ENCODE peak calls at places on chromosomes 12 and 14, in eight cellular contexts. X is HS-27A; F is SW 1271; Y is left ventricle myocardium inferior; A is left lung; S is activated CD8-positive, alpha-beta memory T cell treated with anti-CD3 and anti-CD28 coated beads, Interleukin-2, amount 10 ng/mL, durations not matched to agents 7 days and 5 days; H is heart left ventricle; V is activated CD4-positive, alpha-beta T cell treated with anti-CD3 and anti-CD28 coated beads for 48 hours. O is an unnamed sample.

GRCh38 chr12:15074351-15074750 is 101.5 kb downstream of the PDE6H start:
- DNase-seq in S (no peak), X (no peak), H (no peak), A (no peak), Y (no peak), F (no peak), V (no peak), O (no peak)

GRCh38 chr14:85308531-85309300 is 221.2 kb upstream of the FLRT2 start:
- DNase-seq in V (no peak), X (no peak), F (no peak), A (no peak), S (no peak), H (no peak), Y (no peak), O (peak; percentile 55)

GRCh38 chr14:44833376-44833775 is 128.4 kb downstream of the KLHL28 start:
- DNase-seq in A (no peak), F (no peak), S (no peak), H (no peak), V (no peak), Y (no peak), X (no peak), O (no peak)

GRCh38 chr14:84323963-84324362 is 1206.0 kb upstream of the FLRT2 start:
- DNase-seq in V (no peak), S (no peak), X (no peak), A (no peak), F (no peak), Y (no peak), H (no peak), O (peak; percentile 47)

GRCh38 chr12:95815635-95816212 is 25.2 kb upstream of the NTN4 start:
- DNase-seq in X (no peak), Y (no peak), A (no peak), S (no peak), V (no peak), F (no peak), H (no peak), O (no peak)

GRCh38 chr14:88960528-88960927 is 136.1 kb downstream of the TTC8 start:
- DNase-seq in X (no peak), V (no peak), F (no peak), Y (no peak), S (no peak), A (no peak), H (no peak), O (no peak)

GRCh38 chr12:114762490-114763110 is 78.6 kb upstream of the TBX3 start:
- DNase-seq in H (peak; percentile 47), Y (peak; percentile 24), F (no peak), S (no peak), A (no peak), X (no peak), V (no peak), O (no peak)

GRCh38 chr14:83779266-83779665 is 1750.7 kb upstream of the FLRT2 start:
- DNase-seq in H (no peak), F (peak; percentile 8), Y (no peak), V (no peak), X (peak; percentile 87), A (no peak), S (no peak), O (no peak)

GRCh38 chr14:55052259-55052930 is 948 bp downstream of the MAPK1IP1L start:
- DNase-seq in Y (no peak), X (peak; percentile 24), V (no peak), S (no peak), F (no peak), H (no peak), A (no peak), O (no peak)

GRCh38 chr12:7856516-7856915 is 16.2 kb downstream of the SLC2A14 start:
- DNase-seq in F (no peak), A (no peak), H (no peak), Y (no peak), X (no peak), S (no peak), V (no peak), O (no peak)

GRCh38 chr14:69260246-69260978 is 454 bp downstream of the GALNT16 start:
- DNase-seq in A (no peak), S (no peak), Y (no peak), F (no peak), X (no peak), H (no peak), V (peak; percentile 28), O (no peak)

GRCh38 chr12:88836156-88836555 is 255.9 kb upstream of the KITLG start:
- DNase-seq in H (no peak), X (no peak), A (no peak), S (no peak), Y (no peak), F (no peak), V (no peak), O (no peak)

GRCh38 chr14:32078794-32079663 is 1.9 kb downstream of the ARHGAP5 start:
- DNase-seq in V (peak; percentile 33), F (no peak), Y (no peak), A (no peak), S (no peak), X (no peak), H (no peak), O (no peak)

GRCh38 chr12:4441355-4442330 is 4.0 kb downstream of the FGF6 start:
- DNase-seq in X (no peak), H (no peak), V (no peak), S (peak; percentile 38), F (no peak), Y (no peak), A (no peak), O (no peak)

GRCh38 chr14:69612014-69612758 is 790 bp downstream of the SUSD6 start:
- DNase-seq in F (no peak), Y (peak; percentile 38), S (peak; percentile 66), V (peak; percentile 62), A (peak; percentile 42), X (no peak), H (peak; percentile 37), O (no peak)

GRCh38 chr14:23056956-23057756 is at the start of gene CDH24:
- DNase-seq in V (peak; percentile 77), S (peak; percentile 81), A (peak; percentile 81), F (no peak), H (peak; percentile 78), Y (peak; percentile 75), X (no peak), O (no peak)

GRCh38 chr14:72615511-72616121 is 278.3 kb downstream of the DPF3 start:
- DNase-seq in V (no peak), A (no peak), F (no peak), X (no peak), S (peak; percentile 12), H (peak; percentile 61), Y (no peak), O (no peak)

GRCh38 chr12:120705618-120706017 is 4.6 kb upstream of the UNC119B start:
- DNase-seq in V (no peak), F (no peak), H (no peak), X (no peak), Y (no peak), S (no peak), A (peak; percentile 56), O (no peak)

GRCh38 chr12:115857923-115858322 is 419.6 kb downstream of the MED13L start:
- DNase-seq in X (no peak), A (no peak), F (no peak), V (no peak), Y (peak; percentile 59), S (no peak), H (peak; percentile 42), O (no peak)

GRCh38 chr12:105444050-105444808 is 113.7 kb downstream of the C12orf75 start:
- DNase-seq in F (no peak), S (no peak), V (no peak), X (no peak), Y (no peak), A (no peak), H (no peak), O (no peak)

GRCh38 chr12:39300799-39301198 is 142.1 kb downstream of the KIF21A start:
- DNase-seq in A (no peak), V (no peak), X (no peak), Y (no peak), H (no peak), F (no peak), S (no peak), O (peak; percentile 48)

O was measured in glomerular endothelial cell.